ENCODE peak calls at places on chromosomes 12 and 14, in four cellular contexts. S is WTC11, C is HepG2, U is K562. Q is an unnamed sample.

GRCh38 chr14:45284802-45285201 is 31.8 kb upstream of the MIS18BP1 start:
- DNase-seq in S (no peak), C (no peak), U (peak), Q (no peak)

GRCh38 chr14:32370720-32371119 is 41.6 kb downstream of the AKAP6 start:
- DNase-seq in S (no peak), C (no peak), U (no peak), Q (no peak)

GRCh38 chr12:41932470-41932991 is 212.1 kb downstream of the GXYLT1 start:
- DNase-seq in S (peak), C (no peak), U (peak), Q (peak)

GRCh38 chr14:27190286-27190685 is 592.5 kb upstream of the NOVA1 start:
- DNase-seq in S (no peak), C (no peak), U (no peak), Q (no peak)

GRCh38 chr12:110528277-110528839 is 26.2 kb downstream of the RAD9B start:
- DNase-seq in S (no peak), C (no peak), U (no peak), Q (no peak)

GRCh38 chr12:47686645-47687240 is 19.1 kb downstream of the RPAP3 start:
- DNase-seq in S (no peak), C (peak), U (peak), Q (peak)

GRCh38 chr12:108854453-108855283 is 2.7 kb downstream of the SSH1 start:
- DNase-seq in S (no peak), C (no peak), U (peak), Q (no peak)

GRCh38 chr12:122958198-122958888 is 7.9 kb downstream of the ABCB9 start:
- DNase-seq in S (no peak), C (no peak), U (no peak), Q (no peak)

DNA sequence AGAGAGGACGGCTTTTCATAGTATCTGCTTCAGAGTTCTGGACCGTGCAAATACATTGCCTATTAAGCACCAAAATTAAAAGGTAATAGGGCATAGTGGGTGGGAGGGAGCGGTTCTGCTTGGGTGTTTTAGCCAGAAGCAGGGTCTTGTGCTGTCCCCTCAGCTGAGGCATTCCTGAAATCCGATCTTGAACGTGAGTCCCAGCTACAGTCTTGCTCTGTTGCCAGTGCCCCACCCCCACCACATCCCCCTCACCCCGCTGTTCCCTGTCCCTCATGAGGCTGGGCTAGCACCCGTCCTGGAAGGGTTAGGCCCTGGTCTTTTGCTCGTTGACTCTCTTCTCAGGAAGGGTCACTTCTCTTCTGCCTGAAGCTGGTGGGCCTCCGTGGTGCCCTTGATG is 48.6 kb downstream of the AACS start:
- DNase-seq in S (no peak), C (no peak), U (no peak), Q (no peak)
- TF ChIP-seq ELF4 in S (no peak), C (no peak), U (no peak), Q (no peak)

GRCh38 chr14:87045241-87045640 is 947.7 kb downstream of the GALC start:
- DNase-seq in S (no peak), C (no peak), U (no peak), Q (no peak)
- TF ChIP-seq SP1 in S (no peak), C (no peak), U (no peak), Q (no peak)

GRCh38 chr12:6069452-6070093 is 54.9 kb downstream of the VWF start:
- DNase-seq in S (no peak), C (no peak), U (peak), Q (no peak)
- TF ChIP-seq ELF4 in S (no peak), C (no peak), U (no peak), Q (no peak)

DNA sequence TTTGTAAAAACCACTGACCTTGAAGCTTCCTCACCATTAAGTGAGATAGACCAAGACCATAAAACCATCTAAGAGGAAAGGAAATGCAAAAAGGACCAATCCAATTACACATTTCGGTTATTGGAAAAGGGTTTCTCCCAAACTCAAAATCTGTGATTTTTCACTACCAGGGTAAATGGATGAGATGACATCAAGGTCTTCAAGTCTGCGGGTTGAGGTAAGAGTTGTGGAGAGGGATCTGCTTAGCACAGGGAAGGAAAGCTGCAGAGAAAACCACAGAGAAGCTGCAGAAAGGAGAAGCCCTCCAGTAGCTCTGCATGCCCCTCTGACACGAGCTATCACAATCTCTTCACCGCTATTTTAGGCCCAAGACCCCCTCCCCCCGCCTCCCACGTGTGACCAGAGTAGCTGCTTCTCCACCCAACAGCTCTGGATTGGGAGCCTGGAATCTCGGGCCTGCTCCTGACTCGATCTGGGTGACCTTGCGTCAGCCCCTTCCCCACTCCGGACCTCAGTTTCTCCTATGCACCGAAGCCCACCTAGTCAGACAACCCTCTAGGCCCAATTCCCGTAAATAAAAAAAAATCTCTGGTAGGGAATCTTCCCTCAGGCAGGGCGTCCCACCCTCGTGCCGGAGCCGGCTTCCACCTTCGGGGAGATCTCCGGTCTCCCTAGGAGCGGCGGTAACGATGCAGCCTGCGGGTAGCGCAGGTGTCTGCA is 695 bp downstream of the NAA25 start:
- DNase-seq in S (peak), C (no peak), U (peak), Q (peak)
- TF ChIP-seq SP1 in S (no peak), C (no peak), U (peak), Q (no peak)

GRCh38 chr12:32794281-32794680 is 38.6 kb upstream of the YARS2 start:
- DNase-seq in S (no peak), C (no peak), U (no peak), Q (no peak)

GRCh38 chr12:32789446-32789845 is 33.7 kb upstream of the YARS2 start:
- DNase-seq in S (no peak), C (no peak), U (no peak), Q (no peak)

GRCh38 chr12:32788405-32788804 is 32.7 kb upstream of the YARS2 start:
- DNase-seq in S (no peak), C (no peak), U (no peak), Q (no peak)

DNA sequence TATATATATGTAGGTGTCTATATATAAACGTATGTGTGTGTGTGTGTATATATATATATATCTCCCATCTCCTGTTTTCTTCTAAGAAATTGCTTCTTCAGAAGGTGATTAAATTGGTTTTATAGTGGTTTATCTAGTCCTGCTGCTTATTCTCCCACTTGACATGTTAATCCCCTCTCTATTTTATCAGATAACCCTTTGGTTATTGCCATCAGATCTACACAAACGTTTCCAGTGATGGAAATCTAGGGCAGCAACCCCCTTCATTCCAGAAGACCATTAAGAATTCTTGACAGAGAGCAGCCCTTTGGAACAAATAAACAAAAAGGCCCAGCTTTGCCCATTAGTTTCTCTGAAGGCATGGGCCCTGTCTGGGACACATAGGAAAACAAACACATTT is 34.2 kb upstream of the YARS2 start:
- DNase-seq in S (no peak), C (no peak), U (no peak), Q (no peak)
- TF ChIP-seq ELF4 in S (no peak), C (no peak), U (no peak), Q (no peak)

DNA sequence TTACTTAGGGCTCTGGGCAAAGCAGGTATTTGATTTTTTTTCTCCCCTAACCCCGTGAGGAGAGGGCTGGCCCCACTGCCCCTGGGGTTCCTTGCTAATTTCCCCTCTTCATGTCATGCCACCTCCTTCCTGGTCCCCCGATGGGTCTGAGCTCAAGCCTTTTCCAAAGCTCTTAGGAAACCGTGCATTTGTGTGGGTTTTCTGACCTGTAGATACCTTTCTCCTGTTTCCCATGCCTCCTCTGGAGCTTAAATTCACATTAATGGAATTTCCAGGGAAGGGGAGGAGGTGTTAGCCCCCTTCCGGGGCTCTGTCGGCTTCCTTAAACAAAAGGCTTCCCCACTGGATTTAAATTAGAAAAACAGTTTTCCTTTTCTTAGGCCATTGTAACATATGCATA is 12.6 kb downstream of the SFSWAP start:
- DNase-seq in S (peak), C (no peak), U (no peak), Q (no peak)
- TF ChIP-seq SP1 in S (peak), C (no peak), U (no peak), Q (no peak)

DNA sequence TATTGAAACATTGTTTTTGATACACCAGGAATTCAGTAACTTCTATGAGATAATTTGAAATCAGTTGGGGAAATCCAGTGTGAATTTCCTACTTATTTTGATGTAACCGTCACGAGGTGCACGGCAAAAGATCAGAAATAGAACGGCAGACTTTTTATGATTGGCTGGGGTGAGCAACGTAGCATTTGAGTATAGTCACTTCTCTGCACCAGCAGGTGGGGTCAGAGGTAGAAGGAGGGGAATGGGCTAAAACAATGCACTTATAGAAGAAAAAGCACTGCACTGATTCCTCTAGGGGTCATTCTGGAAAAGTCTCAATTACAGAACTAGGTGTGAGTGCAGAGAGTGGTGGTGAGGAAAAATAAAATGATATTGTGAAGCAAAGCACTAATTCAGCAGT is 7.9 kb upstream of the SSPN start:
- DNase-seq in S (no peak), C (peak), U (peak), Q (no peak)
- TF ChIP-seq ELF4 in S (no peak), C (no peak), U (no peak), Q (no peak)